ENCODE peak calls at places on chromosome 4, in four cellular contexts. U is HCT116, F is lower leg skin, S is A549. G is an unnamed sample.

GRCh38 chr4:111128327-111128726 is 505.4 kb upstream of the PITX2 start:
- DNase-seq in U (no peak), F (no peak), S (no peak), G (no peak)

GRCh38 chr4:98937977-98938376 is 9.0 kb upstream of the EIF4E start:
- DNase-seq in U (no peak), F (no peak), S (no peak), G (no peak)

GRCh38 chr4:56129431-56129861 is 180.7 kb downstream of the CEP135 start:
- DNase-seq in U (peak), F (no peak), S (peak), G (peak)

GRCh38 chr4:67700119-67700873 is 659 bp downstream of the UBA6 start:
- DNase-seq in U (no peak), F (no peak), S (no peak), G (peak)

GRCh38 chr4:76703123-76703490 is 194.8 kb downstream of the SOWAHB start:
- DNase-seq in U (peak), F (no peak), S (no peak), G (no peak)

GRCh38 chr4:16819652-16820051 is 78.8 kb downstream of the LDB2 start:
- DNase-seq in U (no peak), F (no peak), S (no peak), G (no peak)

GRCh38 chr4:76035799-76036389 is at the start of gene CXCL11:
- DNase-seq in U (no peak), F (no peak), S (no peak), G (no peak)

GRCh38 chr4:52957220-52957686 is 95.1 kb downstream of the RASL11B start:
- DNase-seq in U (no peak), F (no peak), S (no peak), G (no peak)

GRCh38 chr4:7769936-7770674 is 169.6 kb downstream of the AFAP1 start:
- DNase-seq in U (no peak), F (no peak), S (peak), G (peak)

GRCh38 chr4:91840359-91840758 is 463.4 kb upstream of the GRID2 start:
- DNase-seq in U (no peak), F (no peak), S (no peak), G (no peak)

GRCh38 chr4:8909548-8909947 is 37.9 kb upstream of the HMX1 start:
- DNase-seq in U (no peak), F (no peak), S (no peak), G (no peak)

GRCh38 chr4:174134361-174134760 is 149.1 kb downstream of the FBXO8 start:
- DNase-seq in U (no peak), F (no peak), S (no peak), G (no peak)

GRCh38 chr4:186651624-186652023 is 72.0 kb downstream of the FAT1 start:
- DNase-seq in U (no peak), F (no peak), S (peak), G (no peak)

GRCh38 chr4:98664959-98665358 is 6.5 kb upstream of the TSPAN5 start:
- DNase-seq in U (no peak), F (no peak), S (no peak), G (peak)

GRCh38 chr4:189022441-189023035 is 883.3 kb downstream of the TRIML1 start:
- DNase-seq in U (no peak), F (no peak), S (no peak), G (no peak)

GRCh38 chr4:73599182-73599581 is 21.1 kb downstream of the RASSF6 start:
- DNase-seq in U (peak), F (no peak), S (peak), G (no peak)

GRCh38 chr4:138236035-138236434 is 6.1 kb downstream of the SLC7A11 start:
- DNase-seq in U (no peak), F (no peak), S (no peak), G (no peak)

GRCh38 chr4:7557447-7557846 is 122.7 kb upstream of the PSAPL1 start:
- DNase-seq in U (no peak), F (no peak), S (peak), G (no peak)

GRCh38 chr4:107863850-107864371 is 39.2 kb downstream of the SGMS2 start:
- DNase-seq in U (peak), F (no peak), S (no peak), G (no peak)

GRCh38 chr4:7041851-7042696 is 1.1 kb upstream of the TADA2B start:
- DNase-seq in U (no peak), F (peak), S (no peak), G (no peak)

GRCh38 chr4:109764376-109764775 is 34.5 kb upstream of the PLA2G12A start:
- DNase-seq in U (no peak), F (no peak), S (no peak), G (no peak)

GRCh38 chr4:2798399-2799301 is 5.8 kb downstream of the SH3BP2 start:
- DNase-seq in U (no peak), F (peak), S (no peak), G (peak)

GRCh38 chr4:2797545-2798305 is 4.8 kb downstream of the SH3BP2 start:
- DNase-seq in U (no peak), F (peak), S (no peak), G (no peak)

GRCh38 chr4:2800691-2801596 is 8.1 kb downstream of the SH3BP2 start:
- DNase-seq in U (no peak), F (peak), S (no peak), G (peak)

GRCh38 chr4:2799444-2799911 is 6.6 kb downstream of the SH3BP2 start:
- DNase-seq in U (no peak), F (peak), S (no peak), G (no peak)

DNA sequence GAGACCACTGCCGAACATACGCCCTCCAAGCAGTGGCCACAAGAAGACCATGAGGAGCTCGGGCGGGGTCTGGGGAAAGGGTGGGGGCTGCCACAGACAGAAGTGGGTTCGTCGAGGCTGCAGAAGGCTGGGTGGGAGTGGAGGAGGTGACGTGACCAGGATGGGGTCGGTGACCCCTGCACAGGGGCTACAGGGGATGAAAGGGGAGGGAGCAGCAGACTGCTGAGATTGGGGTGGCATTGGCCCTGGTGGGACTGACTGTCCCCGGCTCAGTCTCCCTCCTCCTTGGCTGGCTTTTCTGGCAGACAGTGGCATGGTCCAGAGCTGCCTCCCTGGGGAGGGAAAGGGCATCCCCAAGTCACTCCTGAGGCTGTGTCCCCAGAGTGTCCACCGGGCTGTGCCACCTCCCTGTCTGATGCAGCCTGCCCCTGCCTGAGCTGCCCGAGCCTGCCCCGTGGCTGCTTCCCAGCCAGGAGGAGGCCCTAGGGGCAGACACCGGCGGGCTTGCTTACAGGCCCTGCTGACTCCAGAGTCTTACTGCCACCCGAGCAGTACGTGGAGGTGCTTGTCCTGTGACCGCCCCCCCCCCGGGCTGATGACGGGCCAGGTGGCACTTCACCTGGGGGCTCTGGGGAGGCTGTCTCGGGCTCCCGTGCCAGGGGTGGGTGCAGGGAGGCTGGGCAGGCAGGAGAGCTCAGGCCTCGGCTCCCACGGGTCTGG is 7.2 kb downstream of the SH3BP2 start:
- DNase-seq in U (no peak), F (peak), S (no peak), G (no peak)
- TF ChIP-seq POLR2A in U (no peak), F (no peak), S (no peak), G (no peak)

GRCh38 chr4:113593400-113594230 is 167.9 kb downstream of the CAMK2D start:
- DNase-seq in U (no peak), F (no peak), S (no peak), G (no peak)
- TF ChIP-seq POLR2A in U (no peak), F (no peak), S (no peak), G (no peak)

GRCh38 chr4:119489305-119489704 is 139.3 kb downstream of the PDE5A start:
- DNase-seq in U (no peak), F (no peak), S (no peak), G (no peak)

GRCh38 chr4:119498520-119498919 is 130.1 kb downstream of the PDE5A start:
- DNase-seq in U (no peak), F (no peak), S (no peak), G (no peak)

GRCh38 chr4:119490335-119490734 is 138.3 kb downstream of the PDE5A start:
- DNase-seq in U (no peak), F (no peak), S (no peak), G (peak)

GRCh38 chr4:119493419-119493818 is 135.2 kb downstream of the PDE5A start:
- DNase-seq in U (no peak), F (no peak), S (no peak), G (no peak)
- TF ChIP-seq POLR2A in U (no peak), F (no peak), S (no peak), G (no peak)

GRCh38 chr4:184826315-184827266 is 823 bp upstream of the ACSL1 start:
- DNase-seq in U (no peak), F (peak), S (no peak), G (peak)

GRCh38 chr4:184824081-184824775 is 1.5 kb downstream of the ACSL1 start:
- DNase-seq in U (no peak), F (peak), S (no peak), G (no peak)

GRCh38 chr4:184824776-184825393 is 883 bp downstream of the ACSL1 start:
- DNase-seq in U (no peak), F (peak), S (no peak), G (no peak)

GRCh38 chr4:184822356-184822755 is 3.4 kb downstream of the ACSL1 start:
- DNase-seq in U (no peak), F (peak), S (no peak), G (no peak)

GRCh38 chr4:184825394-184826314 is at the start of gene ACSL1:
- DNase-seq in U (no peak), F (peak), S (peak), G (peak)
- TF ChIP-seq POLR2A in U (peak), F (no peak), S (peak), G (peak)

DNA sequence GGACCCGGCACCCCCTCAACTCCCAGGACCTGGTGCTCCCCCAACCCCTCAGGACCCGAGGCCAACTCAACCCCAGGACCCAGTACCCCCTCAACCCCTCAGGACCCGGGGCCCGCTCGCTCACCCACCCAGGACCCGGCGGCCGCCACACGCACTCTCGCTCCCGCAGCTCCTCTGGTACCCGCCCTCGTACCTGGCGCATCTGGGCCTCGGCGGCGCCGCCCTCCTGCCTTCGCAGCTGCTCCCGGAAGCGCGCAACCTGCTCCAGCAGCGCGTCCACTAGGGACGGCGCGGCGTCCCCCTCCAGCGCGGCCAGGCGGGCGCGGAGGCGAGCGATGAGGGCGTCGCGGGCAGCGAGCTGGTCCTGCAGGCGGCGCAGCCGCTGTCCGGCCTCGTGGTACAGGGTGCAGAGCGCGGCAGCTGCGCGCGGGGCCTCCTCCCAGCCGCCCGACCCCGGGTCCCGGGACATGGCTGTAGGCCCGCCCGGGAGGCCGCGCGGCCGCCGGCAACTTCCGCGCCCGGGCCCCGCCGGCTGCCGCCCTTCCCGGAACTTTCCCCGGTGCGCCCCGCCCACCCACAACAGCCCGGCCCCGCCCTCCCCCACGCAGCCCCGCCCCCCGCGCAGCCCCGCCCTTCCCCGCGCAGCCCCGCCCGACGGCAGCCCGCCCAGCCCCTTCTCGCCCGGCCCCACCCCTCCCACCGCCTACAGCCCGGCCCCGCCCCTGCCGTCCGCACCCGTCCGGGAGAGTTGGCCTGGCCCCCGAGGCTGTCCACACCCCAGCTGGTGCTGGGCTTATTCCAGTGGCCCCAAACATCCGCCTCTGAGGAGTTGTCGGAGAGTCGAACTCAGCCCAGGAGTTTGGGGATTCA is at the start of gene TNIP2:
- DNase-seq in U (no peak), F (peak), S (peak), G (peak)
- TF ChIP-seq POLR2A in U (no peak), F (no peak), S (peak), G (peak)

DNA sequence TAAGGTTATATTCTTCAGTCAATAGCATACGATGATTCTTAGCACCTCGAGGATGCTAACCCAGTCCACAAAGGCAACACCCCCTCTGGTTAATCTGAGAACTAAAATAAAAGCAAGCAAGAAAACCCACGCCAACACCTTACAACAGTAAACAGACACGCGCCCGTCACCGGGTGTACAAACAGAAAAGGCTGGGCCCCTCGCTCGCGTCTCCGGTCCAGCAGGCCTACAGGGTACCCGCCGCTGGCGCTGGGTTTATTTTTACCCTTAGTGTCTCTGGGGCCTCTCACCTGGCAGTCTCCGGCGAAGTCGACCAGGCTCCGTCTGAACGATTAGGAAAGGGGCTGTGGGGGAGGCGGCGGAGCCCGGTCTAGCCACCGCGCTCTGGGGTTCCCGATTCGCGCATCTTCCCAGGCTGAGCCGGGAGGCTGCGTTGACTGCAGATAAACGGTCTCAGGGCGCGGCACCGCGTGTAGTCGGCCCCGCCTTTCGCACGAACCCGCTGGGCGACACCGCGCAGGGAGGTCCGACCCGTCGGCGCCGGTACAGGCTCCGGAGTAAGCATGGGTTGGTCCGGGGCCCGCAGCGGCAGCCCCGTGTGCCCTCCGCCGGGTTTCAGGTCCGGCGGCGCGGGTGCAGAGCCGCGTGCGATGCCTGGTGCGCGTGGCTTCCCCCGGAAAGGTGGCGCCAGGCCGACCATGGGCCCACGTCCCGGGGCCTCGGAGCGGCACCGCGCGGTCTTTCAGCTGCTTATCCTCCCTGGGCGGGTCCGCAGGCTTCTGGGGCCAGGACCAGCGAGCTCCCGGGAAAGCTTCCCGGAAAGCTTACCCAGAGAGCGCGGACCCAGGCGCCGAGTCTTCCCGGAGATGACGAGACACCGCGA is at the start of gene SLC9B2:
- DNase-seq in U (peak), F (peak), S (peak), G (peak)
- TF ChIP-seq POLR2A in U (peak), F (no peak), S (peak), G (peak)

DNA sequence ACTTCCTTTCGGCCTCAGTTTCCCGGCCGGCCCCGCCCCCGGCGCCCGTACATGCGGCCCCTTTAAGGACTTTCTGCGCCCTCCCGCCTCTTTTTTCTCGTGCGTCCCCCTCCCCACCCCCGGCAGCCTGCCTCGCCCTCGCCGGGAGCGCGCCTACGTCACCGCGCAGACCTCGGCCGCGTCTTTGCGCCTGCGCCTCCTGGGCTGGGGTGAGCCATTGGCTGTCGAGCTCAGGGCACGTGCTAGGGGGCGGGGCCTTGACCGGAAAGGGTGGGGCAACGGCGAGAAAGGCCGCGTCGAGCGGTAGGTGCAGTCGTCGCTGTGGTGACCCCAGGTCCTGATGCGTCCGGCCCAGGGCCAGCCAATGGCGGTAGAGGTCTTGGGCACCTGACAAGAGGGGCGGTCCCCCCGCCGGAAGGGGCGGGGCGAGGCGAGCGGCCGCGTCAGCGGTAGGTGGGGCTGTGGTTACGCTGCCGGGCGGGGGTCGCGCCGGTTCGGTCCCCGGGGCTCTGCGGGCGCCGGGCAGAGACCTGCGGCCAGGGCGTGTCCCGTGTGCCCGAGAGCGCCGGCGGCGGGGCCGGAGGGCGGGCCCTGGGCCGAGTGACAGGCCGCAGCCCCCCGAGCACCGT is at the start of gene UVSSA:
- DNase-seq in U (peak), F (peak), S (peak), G (peak)
- TF ChIP-seq POLR2A in U (no peak), F (no peak), S (peak), G (peak)

DNA sequence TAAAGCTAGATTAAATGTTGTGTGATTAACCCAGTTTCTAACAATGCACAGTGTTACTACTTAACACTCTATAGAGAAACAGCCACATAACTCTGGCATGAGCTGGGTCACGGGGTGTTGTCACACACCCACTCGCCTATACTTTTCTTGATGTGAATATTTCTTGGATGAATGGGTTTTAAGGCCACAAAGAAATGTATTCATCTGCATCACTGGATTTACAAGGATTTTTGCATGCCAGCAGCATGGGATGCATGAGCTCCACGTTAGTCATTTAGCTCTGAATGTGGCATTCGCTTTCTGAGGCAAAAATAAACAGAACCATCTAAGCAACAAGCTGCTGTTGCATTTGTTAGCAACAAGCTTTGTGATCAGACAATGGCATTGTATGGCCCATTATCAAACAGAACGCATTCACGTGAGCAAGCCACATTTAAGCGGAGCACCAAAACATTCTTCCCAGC is 89.7 kb downstream of the LRP2BP start:
- DNase-seq in U (peak), F (no peak), S (no peak), G (no peak)
- TF ChIP-seq POLR2A in U (no peak), F (no peak), S (no peak), G (no peak)

GRCh38 chr4:41216294-41217019 is 2.1 kb upstream of the APBB2 start:
- DNase-seq in U (peak), F (peak), S (peak), G (peak)
- TF ChIP-seq POLR2A in U (peak), F (no peak), S (peak), G (no peak)

GRCh38 chr4:44678094-44679023 is at the start of gene GUF1:
- DNase-seq in U (peak), F (peak), S (peak), G (peak)
- TF ChIP-seq POLR2A in U (peak), F (no peak), S (peak), G (peak)